ENCODE peak calls at places on chromosomes 1 and 21, in seven cellular contexts. G is HCT116, B is H1, J is GM12878, O is SK-N-SH, E is K562, C is HepG2. S is an unnamed sample.

GRCh38 chr21:29074007-29074376 is 544 bp upstream of the CCT8 start:
- DNase-seq in G (no peak), B (no peak), J (no peak), O (no peak), E (no peak), C (no peak), S (no peak)

GRCh38 chr21:45854702-45855247 is 126.8 kb upstream of the COL6A1 start:
- DNase-seq in G (no peak), B (no peak), J (no peak), O (no peak), E (no peak), C (no peak), S (no peak)

GRCh38 chr1:4974981-4975685 is 320.7 kb downstream of the AJAP1 start:
- DNase-seq in G (no peak), B (no peak), J (no peak), O (no peak), E (no peak), C (no peak), S (no peak)

GRCh38 chr1:180291004-180291403 is 60.9 kb downstream of the LHX4 start:
- DNase-seq in G (no peak), B (no peak), J (peak), O (no peak), E (no peak), C (peak), S (no peak)

GRCh38 chr1:54391450-54392071 is 14.6 kb downstream of the SSBP3 start:
- DNase-seq in G (no peak), B (no peak), J (no peak), O (no peak), E (no peak), C (no peak), S (no peak)

GRCh38 chr1:91891969-91892368 is 6.0 kb upstream of the TGFBR3 start:
- DNase-seq in G (no peak), B (no peak), J (no peak), O (no peak), E (no peak), C (no peak), S (no peak)

GRCh38 chr1:205670611-205671430 is 9.5 kb downstream of the SLC45A3 start:
- DNase-seq in G (no peak), B (peak), J (no peak), O (peak), E (no peak), C (no peak), S (no peak)

GRCh38 chr1:150626150-150626549 is 3.3 kb downstream of the ENSA start:
- DNase-seq in G (no peak), B (no peak), J (no peak), O (no peak), E (no peak), C (no peak), S (no peak)

GRCh38 chr1:53553734-53554509 is 94.7 kb downstream of the DMRTB1 start:
- DNase-seq in G (no peak), B (no peak), J (no peak), O (peak), E (no peak), C (no peak), S (no peak)

GRCh38 chr21:17554619-17555472 is 42.0 kb downstream of the CXADR start:
- DNase-seq in G (no peak), B (no peak), J (no peak), O (peak), E (no peak), C (peak), S (no peak)

GRCh38 chr1:118201524-118201923 is 16.5 kb upstream of the SPAG17 start:
- DNase-seq in G (no peak), B (no peak), J (peak), O (no peak), E (no peak), C (no peak), S (no peak)

GRCh38 chr1:2148691-2149090 is 45.9 kb downstream of the FAAP20 start:
- DNase-seq in G (no peak), B (no peak), J (no peak), O (no peak), E (no peak), C (no peak), S (no peak)

GRCh38 chr1:6235302-6235680 is 473 bp downstream of the ICMT start:
- DNase-seq in G (no peak), B (no peak), J (no peak), O (no peak), E (no peak), C (no peak), S (no peak)

GRCh38 chr1:185439727-185440415 is 122.8 kb upstream of the IVNS1ABP start:
- DNase-seq in G (no peak), B (no peak), J (peak), O (no peak), E (no peak), C (no peak), S (peak)

GRCh38 chr1:5954964-5955363 is 37.3 kb downstream of the NPHP4 start:
- DNase-seq in G (no peak), B (no peak), J (peak), O (no peak), E (no peak), C (no peak), S (no peak)

GRCh38 chr1:153032677-153033308 is 1.8 kb downstream of the SPRR1B start:
- DNase-seq in G (peak), B (peak), J (no peak), O (peak), E (no peak), C (peak), S (peak)

GRCh38 chr1:116334015-116334547 is 39.0 kb upstream of the ATP1A1 start:
- DNase-seq in G (no peak), B (no peak), J (no peak), O (no peak), E (no peak), C (peak), S (peak)

GRCh38 chr1:107625405-107626029 is 339.5 kb downstream of the VAV3 start:
- DNase-seq in G (no peak), B (no peak), J (no peak), O (no peak), E (no peak), C (no peak), S (no peak)

GRCh38 chr1:176854725-176855433 is 309.6 kb downstream of the ASTN1 start:
- DNase-seq in G (no peak), B (no peak), J (no peak), O (no peak), E (no peak), C (no peak), S (no peak)

GRCh38 chr1:243595527-243596206 is 254.4 kb downstream of the AKT3 start:
- DNase-seq in G (no peak), B (no peak), J (no peak), O (no peak), E (no peak), C (no peak), S (no peak)

GRCh38 chr21:28644762-28645161 is 347.9 kb downstream of the LTN1 start:
- DNase-seq in G (no peak), B (no peak), J (no peak), O (no peak), E (no peak), C (no peak), S (no peak)

GRCh38 chr1:31413405-31414005 is 492 bp downstream of the SERINC2 start:
- DNase-seq in G (no peak), B (peak), J (no peak), O (peak), E (peak), C (no peak), S (no peak)

GRCh38 chr1:6822530-6823359 is 37.5 kb downstream of the CAMTA1 start:
- DNase-seq in G (no peak), B (no peak), J (peak), O (no peak), E (no peak), C (peak), S (no peak)

GRCh38 chr1:183476081-183476480 is 3.8 kb downstream of the SMG7 start:
- DNase-seq in G (no peak), B (no peak), J (no peak), O (no peak), E (no peak), C (no peak), S (no peak)

GRCh38 chr1:179055930-179056329 is 25.9 kb upstream of the TOR3A start:
- DNase-seq in G (no peak), B (no peak), J (no peak), O (no peak), E (no peak), C (no peak), S (no peak)

GRCh38 chr1:184299076-184299790 is 87.6 kb upstream of the C1orf21 start:
- DNase-seq in G (no peak), B (no peak), J (no peak), O (peak), E (no peak), C (no peak), S (no peak)

GRCh38 chr1:23524163-23524562 is 6.9 kb downstream of the E2F2 start:
- DNase-seq in G (no peak), B (no peak), J (no peak), O (no peak), E (no peak), C (no peak), S (no peak)

GRCh38 chr1:209805875-209806760 is at the start of gene IRF6:
- DNase-seq in G (peak), B (peak), J (no peak), O (no peak), E (peak), C (no peak), S (peak)

GRCh38 chr1:31904339-31905092 is 33.7 kb downstream of the PTP4A2 start:
- DNase-seq in G (no peak), B (no peak), J (no peak), O (no peak), E (no peak), C (peak), S (no peak)

DNA sequence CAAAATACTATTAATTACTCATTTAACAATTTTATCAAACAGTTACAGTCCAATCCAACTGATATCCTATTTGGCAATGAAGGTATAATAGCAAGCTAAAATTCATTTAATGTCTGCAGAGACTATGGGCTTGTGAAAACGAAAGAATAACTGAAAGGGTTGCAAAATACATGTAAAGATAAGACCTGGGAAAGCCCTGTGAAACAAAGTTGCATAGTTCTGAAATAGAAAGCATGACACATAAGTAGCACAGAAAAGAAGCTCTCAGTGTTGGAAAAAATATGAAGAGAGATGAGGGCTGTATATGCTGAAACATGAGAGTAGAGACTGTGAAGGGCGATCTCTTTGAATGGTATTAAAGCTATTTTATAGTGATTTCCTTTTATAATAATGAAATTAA is 1518.7 kb upstream of the B3GALT2 start:
- DNase-seq in G (no peak), B (no peak), J (no peak), O (no peak), E (no peak), C (no peak), S (no peak)
- TF ChIP-seq JUND in G (no peak), B (no peak), J (no peak), O (no peak), E (no peak), C (no peak), S (no peak)

DNA sequence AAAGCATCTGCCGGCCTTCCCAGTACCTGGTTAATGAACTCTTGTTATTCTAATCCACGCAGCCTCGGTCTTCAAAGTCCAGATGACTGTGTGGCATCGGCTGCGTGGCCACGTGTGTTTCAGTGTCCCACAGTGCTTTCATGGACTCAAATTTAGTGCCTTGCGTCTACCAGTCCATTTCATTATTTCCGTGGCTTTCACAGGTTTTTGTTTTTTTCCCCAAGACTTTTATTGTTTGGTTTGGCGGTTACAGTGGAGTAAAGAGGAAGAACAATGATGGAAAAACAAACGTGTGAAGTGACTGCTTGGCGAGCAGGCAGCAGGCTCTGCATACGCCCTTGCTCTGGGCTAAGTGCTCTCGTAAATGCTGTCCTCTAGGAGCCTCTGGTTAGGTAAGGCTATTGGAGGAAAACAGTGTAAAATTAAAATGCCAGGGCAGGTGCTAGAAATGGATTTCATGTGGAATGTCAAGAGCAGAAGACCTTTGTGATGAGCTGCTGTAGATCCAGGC is 536.2 kb downstream of the KIF26B start:
- DNase-seq in G (no peak), B (no peak), J (no peak), O (no peak), E (no peak), C (no peak), S (no peak)
- TF ChIP-seq JUND in G (no peak), B (no peak), J (no peak), O (no peak), E (no peak), C (no peak), S (no peak)

DNA sequence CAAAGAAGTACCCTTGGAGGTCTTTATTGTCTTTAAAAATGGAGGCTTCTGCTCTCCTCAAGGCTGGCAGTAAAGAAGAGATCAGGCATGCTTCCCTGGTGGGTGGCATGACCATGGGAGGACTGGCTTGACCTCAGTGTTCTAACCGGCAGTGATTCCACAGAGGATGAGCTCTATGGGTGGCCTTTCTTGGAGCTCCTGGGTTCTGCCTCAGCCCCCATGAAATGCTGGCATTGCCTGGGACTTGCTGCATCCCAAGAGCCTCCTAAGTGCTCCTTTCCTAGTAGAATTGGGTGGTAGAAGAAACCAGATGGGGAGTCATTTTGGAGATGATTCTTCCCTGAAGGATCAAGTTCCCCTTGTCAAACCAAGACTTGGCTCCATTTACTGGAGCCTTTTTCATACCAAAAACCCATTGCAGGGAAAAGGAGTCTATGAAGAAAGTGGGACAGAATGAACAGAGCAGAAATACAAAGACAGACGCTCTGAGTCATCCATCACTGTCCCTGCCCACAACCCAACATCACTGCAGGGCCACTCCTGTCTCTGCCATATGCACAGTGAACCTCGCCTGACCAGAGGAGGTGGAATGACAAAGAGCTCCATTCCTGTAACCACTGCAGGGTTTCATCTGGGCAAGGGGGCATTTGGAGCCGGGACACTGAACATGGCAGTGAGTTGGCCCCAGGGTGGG is 42.4 kb downstream of the RIMS3 start:
- DNase-seq in G (no peak), B (peak), J (no peak), O (no peak), E (no peak), C (no peak), S (no peak)
- TF ChIP-seq JUND in G (no peak), B (no peak), J (no peak), O (no peak), E (no peak), C (no peak), S (no peak)

GRCh38 chr1:81304187-81304586 is 496.5 kb upstream of the ADGRL2 start:
- DNase-seq in G (no peak), B (no peak), J (no peak), O (peak), E (no peak), C (no peak), S (no peak)

DNA sequence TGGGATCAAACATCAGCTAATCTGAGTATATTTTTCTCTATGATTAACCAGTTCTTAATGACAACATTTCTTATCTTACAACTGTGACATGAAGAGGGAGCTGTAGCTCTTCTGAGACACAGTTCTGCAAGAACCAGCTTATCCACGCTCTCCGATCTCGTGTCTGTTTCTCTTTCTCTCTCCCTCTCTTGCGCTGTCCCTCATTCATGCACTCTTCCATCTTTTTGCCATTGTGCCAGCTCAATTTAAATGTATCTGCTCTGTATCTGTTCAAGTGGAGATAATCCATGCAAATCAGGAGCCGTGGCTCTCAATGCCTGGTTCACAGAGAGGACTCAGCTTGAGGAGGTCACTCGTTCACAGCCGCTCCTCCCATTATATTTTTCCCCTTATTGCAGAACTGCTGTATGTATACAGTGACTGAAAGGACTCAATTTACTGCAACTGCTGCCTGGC is 494.7 kb upstream of the ADGRL2 start:
- DNase-seq in G (no peak), B (peak), J (no peak), O (peak), E (no peak), C (no peak), S (peak)
- TF ChIP-seq JUND in G (no peak), B (no peak), J (no peak), O (no peak), E (no peak), C (no peak), S (no peak)

DNA sequence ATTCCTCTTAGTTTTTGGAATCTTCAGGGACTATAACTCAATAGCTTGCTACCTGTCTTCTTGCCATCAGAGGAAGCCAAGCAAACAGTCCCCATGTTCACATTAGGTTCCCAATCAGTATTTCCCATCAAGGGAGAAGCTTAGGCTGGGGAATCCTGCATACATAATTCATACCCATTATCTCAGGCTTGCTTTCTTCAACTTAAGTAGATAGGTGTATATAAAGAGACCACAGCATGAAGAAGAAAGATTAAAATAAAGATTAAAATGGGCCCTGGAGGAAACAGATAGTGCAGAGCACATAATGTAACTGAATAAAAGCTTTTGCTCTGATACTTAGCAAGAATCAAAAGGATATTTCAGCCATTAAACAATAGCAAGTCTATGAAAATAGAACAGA is 29.0 kb upstream of the KCNK1 start:
- DNase-seq in G (no peak), B (no peak), J (no peak), O (no peak), E (no peak), C (no peak), S (no peak)
- TF ChIP-seq JUND in G (no peak), B (no peak), J (no peak), O (no peak), E (no peak), C (no peak), S (no peak)

GRCh38 chr1:188433428-188433827 is 1604.7 kb downstream of the PLA2G4A start:
- DNase-seq in G (no peak), B (no peak), J (no peak), O (no peak), E (no peak), C (no peak), S (no peak)
- TF ChIP-seq JUND in G (no peak), B (no peak), J (no peak), O (peak), E (no peak), C (no peak), S (no peak)

GRCh38 chr1:161989108-161989507 is 34.6 kb downstream of the OLFML2B start:
- DNase-seq in G (no peak), B (no peak), J (no peak), O (no peak), E (no peak), C (no peak), S (no peak)

GRCh38 chr1:161998811-161999210 is 24.9 kb downstream of the OLFML2B start:
- DNase-seq in G (no peak), B (no peak), J (no peak), O (no peak), E (no peak), C (no peak), S (peak)

GRCh38 chr1:161989801-161990200 is 33.9 kb downstream of the OLFML2B start:
- DNase-seq in G (no peak), B (no peak), J (no peak), O (no peak), E (no peak), C (no peak), S (no peak)

GRCh38 chr1:161993576-161993975 is 30.1 kb downstream of the OLFML2B start:
- DNase-seq in G (no peak), B (no peak), J (no peak), O (no peak), E (no peak), C (no peak), S (no peak)

DNA sequence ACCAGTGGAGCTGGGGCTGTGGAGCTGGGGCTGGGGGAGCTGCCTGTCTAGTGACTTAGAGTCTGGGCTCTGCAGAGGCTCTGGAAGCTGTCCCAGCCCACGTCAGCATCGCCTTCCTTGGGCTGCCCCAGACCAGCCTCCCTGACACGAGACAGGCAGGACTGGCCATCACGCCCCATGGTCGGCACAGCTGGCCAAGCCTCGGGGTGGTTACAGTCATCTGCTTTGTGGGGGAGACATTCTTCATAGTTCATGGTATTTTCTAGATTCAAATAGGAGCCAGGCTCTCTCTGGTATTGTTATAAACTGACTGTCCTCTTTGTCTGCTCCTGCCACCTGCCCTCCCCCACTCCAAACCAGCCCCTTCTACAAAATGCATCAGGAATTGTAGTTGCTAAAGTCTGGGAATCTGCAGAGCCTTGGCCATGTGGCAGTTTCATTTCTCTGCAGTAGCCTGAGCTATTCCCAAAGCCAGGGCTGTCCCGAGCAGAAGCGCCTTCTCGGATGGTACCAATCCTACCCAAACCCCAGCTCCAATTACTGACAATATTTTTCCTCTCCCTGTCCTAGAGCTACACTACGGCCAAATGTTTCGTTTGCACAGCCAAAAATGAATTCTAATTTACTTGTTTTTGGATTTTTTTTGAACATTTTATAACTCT is 29.4 kb downstream of the OLFML2B start:
- DNase-seq in G (no peak), B (no peak), J (no peak), O (peak), E (no peak), C (no peak), S (no peak)
- TF ChIP-seq JUND in G (no peak), B (no peak), J (no peak), O (no peak), E (no peak), C (no peak), S (no peak)

S was measured in T47D.